ENCODE peak calls at places on chromosomes 16 and 17, in four cellular contexts. T is stimulated activated CD4-positive, alpha-beta T cell treated with anti-CD3 and anti-CD28 coated beads, Interleukin-2, amount 100 ng/mL, for 48 hours; C is fibroblast of mammary gland; H is activated T-cell treated with anti-CD3 and anti-CD28 coated beads, Interleukin-2, amount 50 U/mL, for 24 hours. O is an unnamed sample.

GRCh38 chr16:24534634-24535033 is 4.7 kb upstream of the RBBP6 start:
- DNase-seq in T (no peak), C (no peak), H (no peak), O (no peak)

GRCh38 chr16:58418601-58419000 is 26.3 kb downstream of the GINS3 start:
- DNase-seq in T (no peak), C (peak), H (no peak), O (no peak)

GRCh38 chr16:11138769-11139623 is 117.0 kb downstream of the SOCS1 start:
- DNase-seq in T (no peak), C (peak), H (no peak), O (no peak)

GRCh38 chr17:8290043-8290442 is 1.6 kb downstream of the RANGRF start:
- DNase-seq in T (no peak), C (peak), H (no peak), O (no peak)

GRCh38 chr17:71402661-71403141 is 718.1 kb upstream of the SOX9 start:
- DNase-seq in T (no peak), C (peak), H (no peak), O (no peak)

GRCh38 chr17:72378414-72379395 is 257.9 kb downstream of the SOX9 start:
- DNase-seq in T (no peak), C (no peak), H (no peak), O (no peak)

GRCh38 chr17:35476283-35476820 is 27.8 kb upstream of the SLFN13 start:
- DNase-seq in T (no peak), C (no peak), H (no peak), O (no peak)

GRCh38 chr17:49031965-49032928 is 35.1 kb downstream of the IGF2BP1 start:
- DNase-seq in T (peak), C (peak), H (no peak), O (peak)

GRCh38 chr17:76272541-76273434 is 7.6 kb downstream of the UBALD2 start:
- DNase-seq in T (peak), C (no peak), H (no peak), O (no peak)

GRCh38 chr17:41474863-41475262 is 6.1 kb downstream of the KRT35 start:
- DNase-seq in T (no peak), C (no peak), H (no peak), O (no peak)

GRCh38 chr17:27339836-27340550 is 46.1 kb downstream of the WSB1 start:
- DNase-seq in T (no peak), C (peak), H (no peak), O (no peak)

GRCh38 chr17:61401280-61402072 is 1.8 kb downstream of the TBX2 start:
- DNase-seq in T (no peak), C (no peak), H (no peak), O (no peak)

GRCh38 chr16:68885321-68885720 is 42.0 kb downstream of the TANGO6 start:
- DNase-seq in T (no peak), C (no peak), H (no peak), O (no peak)

O was measured in midbrain.